ENCODE peak calls at places on chromosomes 4 and X, in four cellular contexts. J is GM12878, S is HepG2, L is HCT116. E is an unnamed sample.

GRCh38 chr4:94488667-94489066 is 36.9 kb downstream of the PDLIM5 start:
- DNase-seq in J (no peak), S (no peak), L (no peak), E (peak)

GRCh38 chrX:155871934-155872333 is 9.2 kb upstream of the VAMP7 start:
- DNase-seq in J (no peak), S (no peak), L (no peak), E (no peak)

GRCh38 chrX:10158279-10158939 is 1.6 kb downstream of the CLCN4 start:
- DNase-seq in J (no peak), S (no peak), L (no peak), E (no peak)

GRCh38 chr4:173170210-173170778 is 1.7 kb downstream of the GALNT7 start:
- DNase-seq in J (no peak), S (no peak), L (no peak), E (no peak)

GRCh38 chrX:55007633-55008032 is 7.5 kb downstream of the APEX2 start:
- DNase-seq in J (no peak), S (peak), L (no peak), E (no peak)

GRCh38 chrX:116317409-116317808 is 119.0 kb upstream of the SLC6A14 start:
- DNase-seq in J (no peak), S (no peak), L (no peak), E (peak)

GRCh38 chrX:41695464-41695863 is 6.7 kb downstream of the GPR34 start:
- DNase-seq in J (no peak), S (no peak), L (no peak), E (no peak)

GRCh38 chr4:116926631-116927295 is 158.6 kb downstream of the TRAM1L1 start:
- DNase-seq in J (no peak), S (no peak), L (no peak), E (no peak)

DNA sequence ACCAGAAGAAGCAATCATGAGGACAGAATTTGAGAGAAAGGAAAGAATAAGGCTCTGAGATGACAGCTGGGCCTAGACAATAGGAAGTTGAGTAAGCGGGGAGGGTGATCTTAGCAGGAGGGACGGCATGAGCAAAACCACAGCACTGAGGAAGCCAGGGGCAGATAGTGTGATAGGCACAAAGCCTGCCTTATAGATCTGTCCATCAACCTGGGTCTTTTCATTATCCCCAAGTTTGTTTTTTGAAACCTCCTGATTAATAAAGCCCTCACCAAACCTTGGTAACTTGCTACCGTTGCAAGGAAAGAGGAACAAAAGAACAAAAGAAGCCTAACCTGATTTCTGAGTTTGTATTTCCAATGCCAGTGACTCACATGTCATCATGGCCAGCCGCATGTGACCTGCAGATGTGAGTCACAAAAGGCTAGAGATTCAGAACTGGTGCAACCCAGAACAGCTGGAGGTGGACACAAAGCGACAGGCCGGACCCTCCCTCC is 55.7 kb upstream of the PPARGC1A start:
- DNase-seq in J (no peak), S (peak), L (no peak), E (no peak)
- TF ChIP-seq JUND in J (no peak), S (no peak), L (no peak), E (no peak)

GRCh38 chr4:129218355-129218754 is 122.4 kb downstream of the C4orf33 start:
- DNase-seq in J (no peak), S (no peak), L (no peak), E (no peak)
- TF ChIP-seq JUND in J (no peak), S (no peak), L (no peak), E (no peak)

GRCh38 chrX:109826954-109827708 is 94.1 kb upstream of the ACSL4 start:
- DNase-seq in J (no peak), S (peak), L (no peak), E (peak)
- TF ChIP-seq JUND in J (no peak), S (no peak), L (no peak), E (no peak)

GRCh38 chrX:106731590-106731989 is 5.1 kb downstream of the RNF128 start:
- DNase-seq in J (no peak), S (no peak), L (no peak), E (no peak)
- TF ChIP-seq JUND in J (no peak), S (no peak), L (no peak), E (no peak)

E was measured in T47D.